ENCODE peak calls at places on chromosome 6, in five cellular contexts. One of them, this sample, is unnamed.

GRCh38 chr6:145139451-145139850 is 595.9 kb downstream of the EPM2A start:
- DNase-seq in brain microvascular endothelial cell: no peak
- DNase-seq in hippocampal formation: no peak
- DNase-seq in KBM-7: no peak
- DNase-seq in cardiac fibroblast: no peak
- DNase-seq in this sample: peak; percentile 86

GRCh38 chr6:107819976-107820551 is 4.0 kb downstream of the SCML4 start:
- DNase-seq in cardiac fibroblast: no peak
- DNase-seq in hippocampal formation: no peak
- DNase-seq in KBM-7: no peak
- DNase-seq in brain microvascular endothelial cell: no peak
- DNase-seq in this sample: peak; percentile 82

GRCh38 chr6:43613721-43614395 is 15.2 kb downstream of the GTPBP2 start:
- DNase-seq in brain microvascular endothelial cell: no peak
- DNase-seq in KBM-7: no peak
- DNase-seq in hippocampal formation: no peak
- DNase-seq in cardiac fibroblast: no peak
- DNase-seq in this sample: no peak

GRCh38 chr6:159720708-159721107 is 6.6 kb upstream of the WTAP start:
- DNase-seq in cardiac fibroblast: peak; percentile 49
- DNase-seq in KBM-7: peak; percentile 48
- DNase-seq in hippocampal formation: no peak
- DNase-seq in brain microvascular endothelial cell: no peak
- DNase-seq in this sample: peak; percentile 83

GRCh38 chr6:101401792-101402617 is 8.5 kb downstream of the GRIK2 start:
- DNase-seq in brain microvascular endothelial cell: no peak
- DNase-seq in hippocampal formation: no peak
- DNase-seq in cardiac fibroblast: no peak
- DNase-seq in KBM-7: no peak
- DNase-seq in this sample: no peak

GRCh38 chr6:100381111-100381510 is 83.6 kb downstream of the SIM1 start:
- DNase-seq in KBM-7: no peak
- DNase-seq in cardiac fibroblast: peak; percentile 3
- DNase-seq in hippocampal formation: no peak
- DNase-seq in brain microvascular endothelial cell: no peak
- DNase-seq in this sample: no peak

GRCh38 chr6:43334466-43335095 is 26.0 kb upstream of the CRIP3 start:
- DNase-seq in KBM-7: peak; percentile 65
- DNase-seq in cardiac fibroblast: peak; percentile 72
- DNase-seq in brain microvascular endothelial cell: peak; percentile 43
- DNase-seq in hippocampal formation: no peak
- DNase-seq in this sample: peak; percentile 47

GRCh38 chr6:152863618-152864326 is 113.2 kb downstream of the VIP start:
- DNase-seq in brain microvascular endothelial cell: peak; percentile 71
- DNase-seq in hippocampal formation: peak; percentile 66
- DNase-seq in KBM-7: peak; percentile 38
- DNase-seq in cardiac fibroblast: peak; percentile 87
- DNase-seq in this sample: peak; percentile 68

GRCh38 chr6:163490826-163491577 is 76.5 kb downstream of the QKI start:
- DNase-seq in brain microvascular endothelial cell: peak; percentile 57
- DNase-seq in KBM-7: peak; percentile 14
- DNase-seq in hippocampal formation: peak; percentile 38
- DNase-seq in cardiac fibroblast: peak; percentile 81
- DNase-seq in this sample: no peak

GRCh38 chr6:150622941-150623874 is 23.5 kb downstream of the PLEKHG1 start:
- DNase-seq in cardiac fibroblast: no peak
- DNase-seq in hippocampal formation: no peak
- DNase-seq in brain microvascular endothelial cell: no peak
- DNase-seq in KBM-7: peak; percentile 64
- DNase-seq in this sample: no peak

GRCh38 chr6:37131104-37131959 is 38.6 kb upstream of the PIM1 start:
- DNase-seq in hippocampal formation: no peak
- DNase-seq in cardiac fibroblast: no peak
- DNase-seq in KBM-7: no peak
- DNase-seq in brain microvascular endothelial cell: no peak
- DNase-seq in this sample: peak; percentile 74

GRCh38 chr6:127297502-127298070 is 30.9 kb downstream of the RNF146 start:
- DNase-seq in cardiac fibroblast: no peak
- DNase-seq in brain microvascular endothelial cell: no peak
- DNase-seq in KBM-7: no peak
- DNase-seq in hippocampal formation: no peak
- DNase-seq in this sample: no peak

GRCh38 chr6:32196682-32197616 is 4.5 kb upstream of the GPSM3 start:
- DNase-seq in hippocampal formation: no peak
- DNase-seq in cardiac fibroblast: peak; percentile 28
- DNase-seq in KBM-7: no peak
- DNase-seq in brain microvascular endothelial cell: no peak
- DNase-seq in this sample: peak; percentile 40

GRCh38 chr6:136526196-136526930 is 23.9 kb downstream of the MAP7 start:
- DNase-seq in KBM-7: peak; percentile 85
- DNase-seq in brain microvascular endothelial cell: peak; percentile 42
- DNase-seq in cardiac fibroblast: peak; percentile 61
- DNase-seq in hippocampal formation: peak; percentile 91
- DNase-seq in this sample: peak; percentile 85

GRCh38 chr6:106089981-106090380 is 3.8 kb downstream of the PRDM1 start:
- DNase-seq in KBM-7: peak; percentile 44
- DNase-seq in cardiac fibroblast: peak; percentile 67
- DNase-seq in hippocampal formation: peak; percentile 12
- DNase-seq in brain microvascular endothelial cell: no peak
- DNase-seq in this sample: no peak

GRCh38 chr6:24547243-24547642 is 52.5 kb downstream of the ALDH5A1 start:
- DNase-seq in brain microvascular endothelial cell: no peak
- DNase-seq in KBM-7: peak; percentile 66
- DNase-seq in hippocampal formation: no peak
- DNase-seq in cardiac fibroblast: no peak
- DNase-seq in this sample: peak; percentile 25

GRCh38 chr6:34358389-34358906 is 34.0 kb downstream of the NUDT3 start:
- DNase-seq in hippocampal formation: no peak
- DNase-seq in KBM-7: no peak
- DNase-seq in brain microvascular endothelial cell: peak; percentile 69
- DNase-seq in cardiac fibroblast: peak; percentile 34
- DNase-seq in this sample: peak; percentile 59

GRCh38 chr6:35327349-35328027 is 14.9 kb upstream of the PPARD start:
- DNase-seq in brain microvascular endothelial cell: peak; percentile 56
- DNase-seq in KBM-7: peak; percentile 76
- DNase-seq in cardiac fibroblast: peak; percentile 68
- DNase-seq in hippocampal formation: no peak
- DNase-seq in this sample: peak; percentile 65

This sample was measured in NCI-H146.